ENCODE peak calls at places on chromosomes 6 and 20, in four cellular contexts. C is right atrium auricular region, P is left ventricle myocardium inferior, D is uterus. V is an unnamed sample. For H3K4me1, the result is how much of the 10 kb centered on the place peaks cover.

GRCh38 chr6:52904562-52905279 is 4.8 kb downstream of the GSTA3 start:
- DNase-seq in D (no peak), C (no peak), P (no peak), V (no peak)

GRCh38 chr20:2846698-2847097 is 6.2 kb downstream of the VPS16 start:
- DNase-seq in C (no peak), P (no peak), D (no peak), V (no peak)

GRCh38 chr6:34132486-34133185 is 13.3 kb downstream of the GRM4 start:
- DNase-seq in D (no peak), C (no peak), P (no peak), V (no peak)

GRCh38 chr20:1209447-1210387 is 6.5 kb downstream of the C20orf202 start:
- DNase-seq in P (no peak), D (no peak), C (no peak), V (no peak)

GRCh38 chr6:159461998-159462397 is 231.0 kb downstream of the SOD2 start:
- DNase-seq in P (no peak), C (no peak), D (no peak), V (no peak)

GRCh38 chr20:38092260-38092857 is 58.8 kb downstream of the RPRD1B start:
- DNase-seq in D (no peak), C (no peak), P (no peak), V (no peak)

GRCh38 chr6:39314273-39314790 is at the start of gene KCNK17:
- DNase-seq in D (no peak), C (no peak), P (no peak), V (no peak)

GRCh38 chr6:149834513-149835481 is 29.4 kb downstream of the LRP11 start:
- DNase-seq in C (peak), P (no peak), D (peak), V (no peak)

GRCh38 chr6:53357576-53358343 is 9.0 kb upstream of the ELOVL5 start:
- DNase-seq in C (no peak), D (no peak), P (no peak), V (no peak)

GRCh38 chr6:42450314-42451145 is 1.2 kb downstream of the TRERF1 start:
- DNase-seq in C (no peak), D (peak), P (no peak), V (no peak)

GRCh38 chr6:70806086-70806485 is 138.4 kb downstream of the SMAP1 start:
- DNase-seq in D (no peak), P (no peak), C (no peak), V (no peak)

GRCh38 chr6:123812621-123813020 is 9.0 kb downstream of the NKAIN2 start:
- DNase-seq in C (no peak), P (no peak), D (no peak), V (no peak)

GRCh38 chr6:30862156-30862875 is 22.0 kb upstream of the DDR1 start:
- DNase-seq in C (no peak), D (no peak), P (no peak), V (no peak)

GRCh38 chr6:45586216-45587171 is 208.8 kb upstream of the SUPT3H start:
- DNase-seq in C (no peak), P (no peak), D (no peak), V (no peak)

GRCh38 chr6:38354905-38355304 is 284.8 kb downstream of the BTBD9 start:
- DNase-seq in D (no peak), C (no peak), P (no peak), V (no peak)

GRCh38 chr20:17503501-17504325 is 27.5 kb downstream of the BFSP1 start:
- DNase-seq in C (no peak), P (no peak), D (no peak), V (no peak)

GRCh38 chr20:33789858-33790182 is 21.3 kb upstream of the CHMP4B start:
- DNase-seq in C (no peak), D (no peak), P (no peak), V (no peak)
- H3K4me1 ChIP-seq in C (under half), D (under half), P (half or more), V (under half)

GRCh38 chr6:135759831-135760230 is 91.7 kb upstream of the PDE7B start:
- DNase-seq in C (no peak), P (no peak), D (no peak), V (no peak)
- TF ChIP-seq CTCF in C (peak), P (no peak), D (no peak), V (no peak)

GRCh38 chr20:20368414-20369352 is 779 bp downstream of the INSM1 start:
- DNase-seq in P (no peak), C (no peak), D (no peak), V (no peak)
- H3K4me3 ChIP-seq in P (peak), C (peak), D (no peak), V (no peak)

DNA sequence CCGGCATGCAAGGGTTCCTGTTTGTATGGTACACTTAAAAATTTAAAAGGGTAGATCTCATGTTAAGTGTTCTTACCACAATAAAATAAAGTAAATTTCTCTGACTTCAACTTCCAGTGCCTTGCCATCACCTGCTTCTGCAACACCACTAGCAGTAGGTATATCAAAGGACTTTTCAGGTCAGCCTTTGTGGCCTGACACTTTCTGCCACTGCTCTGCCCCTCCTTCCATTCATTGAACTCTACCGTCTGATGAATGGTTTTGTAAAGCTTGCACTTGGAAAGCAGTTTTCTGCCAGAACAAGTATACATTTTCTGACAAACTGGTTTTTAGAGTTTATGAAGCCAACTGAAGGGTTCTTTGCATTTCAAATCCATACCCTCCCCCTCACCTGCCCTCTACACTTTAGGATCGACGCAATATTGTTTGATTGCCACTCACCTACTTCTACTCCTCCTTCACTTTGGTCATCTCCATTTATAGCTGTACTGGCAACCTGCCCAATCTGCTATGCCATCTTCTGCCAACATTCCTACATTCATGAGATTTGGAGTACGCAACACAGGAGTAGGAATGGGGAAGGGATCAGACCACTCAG is 603.1 kb downstream of the HACE1 start:
- DNase-seq in P (no peak), C (no peak), D (no peak), V (no peak)
- H3K4me1 ChIP-seq in P (under half), C (under half), D (under half), V (under half)

GRCh38 chr20:64053841-64054661 is 4.6 kb upstream of the SOX18 start:
- DNase-seq in C (peak), P (peak), D (peak), V (peak)
- TF ChIP-seq CTCF in C (no peak), P (no peak), D (no peak), V (peak)

GRCh38 chr6:50820590-50821234 is 2.0 kb downstream of the TFAP2B start:
- DNase-seq in C (no peak), P (no peak), D (no peak), V (no peak)

GRCh38 chr6:50817638-50817950 is 1.1 kb upstream of the TFAP2B start:
- DNase-seq in P (no peak), C (no peak), D (no peak), V (no peak)

GRCh38 chr6:50818673-50819072 is at the start of gene TFAP2B:
- DNase-seq in D (no peak), C (no peak), P (no peak), V (no peak)

GRCh38 chr6:50819906-50820589 is 1.4 kb downstream of the TFAP2B start:
- DNase-seq in C (no peak), D (no peak), P (no peak), V (no peak)

DNA sequence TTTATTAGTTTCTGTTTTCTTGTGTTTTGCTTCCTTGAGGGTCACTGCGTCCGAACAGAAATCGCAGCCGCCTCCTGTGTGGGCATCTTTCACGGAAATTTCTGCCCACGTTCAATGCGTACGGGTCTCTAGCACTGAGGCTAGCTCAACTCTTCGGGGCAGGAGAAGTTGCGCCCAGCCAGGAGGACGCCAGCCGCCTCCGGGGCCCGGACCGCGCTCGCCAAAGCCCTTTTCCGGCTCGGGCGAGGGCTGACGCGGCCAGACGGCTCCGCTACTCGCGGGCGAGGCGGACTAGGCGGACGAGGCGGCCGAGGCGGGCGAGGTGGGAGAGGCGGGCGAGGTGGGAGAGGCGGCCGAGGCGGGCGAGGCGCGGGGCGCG is 845 bp downstream of the TFAP2B start:
- DNase-seq in D (no peak), P (no peak), C (no peak), V (no peak)
- H3K4me3 ChIP-seq in D (no peak), P (peak), C (no peak), V (peak)

GRCh38 chr6:144338951-144339681 is 54.0 kb downstream of the UTRN start:
- DNase-seq in P (no peak), C (no peak), D (no peak), V (no peak)
- H3K4me1 ChIP-seq in P (half or more), C (half or more), D (under half), V (half or more)

DNA sequence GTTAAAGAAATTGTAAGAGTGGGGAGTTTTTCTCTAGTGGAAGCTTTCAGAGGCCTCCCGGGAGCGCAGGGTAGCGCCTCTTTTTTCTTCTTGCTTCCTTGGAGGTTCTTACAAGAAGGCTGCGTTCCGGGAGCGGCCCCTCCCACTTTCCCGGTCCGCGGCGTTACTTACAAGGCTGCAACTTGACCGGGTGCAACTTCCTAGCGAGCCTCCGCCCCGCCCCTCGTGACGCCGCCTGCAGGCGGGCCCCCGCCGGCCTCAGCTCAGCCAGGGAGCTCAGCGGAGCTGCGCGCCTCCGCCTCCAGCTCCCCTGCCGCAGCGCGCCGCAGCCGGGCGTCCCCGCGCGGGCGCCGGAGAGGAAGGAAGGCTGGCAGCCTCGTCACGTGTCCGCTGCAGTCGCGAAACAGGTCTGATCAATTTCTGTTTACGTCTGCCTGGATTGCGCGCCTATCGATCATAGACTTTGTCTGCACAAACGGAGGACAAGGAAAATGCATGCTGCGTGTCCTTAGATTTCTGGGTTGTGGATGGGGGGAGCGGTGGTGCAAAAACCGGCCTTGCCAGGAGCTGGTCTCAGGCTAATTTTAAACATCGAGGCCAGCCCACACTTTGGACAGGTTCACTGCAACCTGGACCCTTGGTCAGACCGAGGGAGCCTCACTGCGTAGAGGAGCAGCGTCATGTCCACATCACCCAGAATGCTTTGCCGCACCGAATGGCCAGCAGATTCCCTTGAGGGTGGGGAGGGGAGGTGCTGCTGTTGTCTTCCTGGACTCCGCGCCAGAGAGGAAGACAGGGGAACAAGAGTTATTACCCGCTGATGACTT is at the start of the genes FAM217B and PPP1R3D:
- DNase-seq in P (peak), D (peak), C (peak), V (peak)
- TF ChIP-seq CTCF in P (peak), D (peak), C (peak), V (no peak)

V was measured in lower lobe of right lung.